ENCODE peak calls at places on chromosomes 7 and 10, in five cellular contexts. One of them, this sample, is unnamed.

GRCh38 chr7:41881313-41882130 is 178.6 kb upstream of the INHBA start:
- DNase-seq in psoas muscle: no peak
- DNase-seq in fibroblast of lung: peak; percentile 39
- DNase-seq in left ventricle myocardium inferior: no peak
- DNase-seq in lung: peak; percentile 70
- DNase-seq in this sample: no peak

GRCh38 chr7:132518102-132518838 is 58.0 kb downstream of the PLXNA4 start:
- DNase-seq in psoas muscle: no peak
- DNase-seq in left ventricle myocardium inferior: no peak
- DNase-seq in lung: no peak
- DNase-seq in fibroblast of lung: no peak
- DNase-seq in this sample: no peak

GRCh38 chr10:96417432-96417831 is 58.6 kb upstream of the OPALIN start:
- DNase-seq in lung: peak; percentile 17
- DNase-seq in psoas muscle: no peak
- DNase-seq in fibroblast of lung: no peak
- DNase-seq in left ventricle myocardium inferior: no peak
- DNase-seq in this sample: no peak

GRCh38 chr7:36600869-36601530 is 123.3 kb downstream of the AOAH start:
- DNase-seq in lung: no peak
- DNase-seq in psoas muscle: no peak
- DNase-seq in fibroblast of lung: peak; percentile 43
- DNase-seq in left ventricle myocardium inferior: no peak
- DNase-seq in this sample: peak; percentile 50

GRCh38 chr10:26367771-26368170 is 70.4 kb upstream of the APBB1IP start:
- DNase-seq in psoas muscle: no peak
- DNase-seq in lung: peak; percentile 32
- DNase-seq in fibroblast of lung: no peak
- DNase-seq in left ventricle myocardium inferior: no peak
- DNase-seq in this sample: peak; percentile 11

GRCh38 chr10:78763651-78764395 is 304.9 kb upstream of the ZMIZ1 start:
- DNase-seq in left ventricle myocardium inferior: peak; percentile 47
- DNase-seq in psoas muscle: no peak
- DNase-seq in lung: no peak
- DNase-seq in fibroblast of lung: peak; percentile 22
- DNase-seq in this sample: no peak

GRCh38 chr10:58555170-58555929 is 42.7 kb downstream of the BICC1 start:
- DNase-seq in fibroblast of lung: no peak
- DNase-seq in psoas muscle: no peak
- DNase-seq in left ventricle myocardium inferior: no peak
- DNase-seq in lung: no peak
- DNase-seq in this sample: no peak

GRCh38 chr10:96367470-96367869 is 8.7 kb upstream of the OPALIN start:
- DNase-seq in psoas muscle: no peak
- DNase-seq in lung: no peak
- DNase-seq in left ventricle myocardium inferior: no peak
- DNase-seq in fibroblast of lung: no peak
- DNase-seq in this sample: no peak

GRCh38 chr10:61974611-61975010 is 73.1 kb downstream of the ARID5B start:
- DNase-seq in fibroblast of lung: peak; percentile 82
- DNase-seq in left ventricle myocardium inferior: peak; percentile 53
- DNase-seq in lung: no peak
- DNase-seq in psoas muscle: peak; percentile 32
- DNase-seq in this sample: peak; percentile 86

GRCh38 chr7:16747095-16747494 is 6.5 kb upstream of the TSPAN13 start:
- DNase-seq in fibroblast of lung: peak; percentile 59
- DNase-seq in left ventricle myocardium inferior: peak; percentile 47
- DNase-seq in psoas muscle: no peak
- DNase-seq in lung: no peak
- DNase-seq in this sample: no peak

GRCh38 chr10:2701802-2702201 is 365.5 kb upstream of the PFKP start:
- DNase-seq in lung: no peak
- DNase-seq in psoas muscle: no peak
- DNase-seq in left ventricle myocardium inferior: no peak
- DNase-seq in fibroblast of lung: no peak
- DNase-seq in this sample: no peak

GRCh38 chr10:9036711-9037204 is 982.3 kb downstream of the GATA3 start:
- DNase-seq in left ventricle myocardium inferior: no peak
- DNase-seq in lung: no peak
- DNase-seq in psoas muscle: no peak
- DNase-seq in fibroblast of lung: no peak
- DNase-seq in this sample: no peak

GRCh38 chr7:90816511-90817142 is 220.5 kb downstream of the CDK14 start:
- DNase-seq in psoas muscle: no peak
- DNase-seq in left ventricle myocardium inferior: no peak
- DNase-seq in lung: no peak
- DNase-seq in fibroblast of lung: peak; percentile 88
- DNase-seq in this sample: peak; percentile 91

GRCh38 chr7:150845471-150845870 is 6.8 kb upstream of the AOC1 start:
- DNase-seq in left ventricle myocardium inferior: peak; percentile 63
- DNase-seq in fibroblast of lung: no peak
- DNase-seq in lung: no peak
- DNase-seq in psoas muscle: peak; percentile 30
- DNase-seq in this sample: no peak

GRCh38 chr7:18119985-18120384 is 92.3 kb upstream of the PRPS1L1 start:
- DNase-seq in fibroblast of lung: peak; percentile 13
- DNase-seq in left ventricle myocardium inferior: no peak
- DNase-seq in psoas muscle: no peak
- DNase-seq in lung: no peak
- DNase-seq in this sample: peak; percentile 21

GRCh38 chr10:18151491-18151890 is 11.3 kb downstream of the CACNB2 start:
- DNase-seq in lung: no peak
- DNase-seq in psoas muscle: no peak
- DNase-seq in left ventricle myocardium inferior: no peak
- DNase-seq in fibroblast of lung: no peak
- DNase-seq in this sample: no peak

GRCh38 chr10:73810735-73811465 is 498 bp downstream of the NDST2 start:
- DNase-seq in psoas muscle: peak; percentile 44
- DNase-seq in lung: peak; percentile 44
- DNase-seq in left ventricle myocardium inferior: peak; percentile 34
- DNase-seq in fibroblast of lung: no peak
- DNase-seq in this sample: peak; percentile 54

GRCh38 chr7:38685851-38686250 is 54.7 kb upstream of the AMPH start:
- DNase-seq in left ventricle myocardium inferior: no peak
- DNase-seq in psoas muscle: no peak
- DNase-seq in fibroblast of lung: no peak
- DNase-seq in lung: no peak
- DNase-seq in this sample: no peak

GRCh38 chr7:148699772-148700629 is 1.3 kb downstream of the CUL1 start:
- DNase-seq in psoas muscle: no peak
- DNase-seq in lung: no peak
- DNase-seq in left ventricle myocardium inferior: no peak
- DNase-seq in fibroblast of lung: peak; percentile 58
- DNase-seq in this sample: peak; percentile 10

GRCh38 chr7:158373761-158374545 is 213.7 kb downstream of the PTPRN2 start:
- DNase-seq in left ventricle myocardium inferior: no peak
- DNase-seq in fibroblast of lung: no peak
- DNase-seq in lung: no peak
- DNase-seq in psoas muscle: no peak
- DNase-seq in this sample: no peak

GRCh38 chr7:107609861-107610260 is 29.8 kb downstream of the BCAP29 start:
- DNase-seq in left ventricle myocardium inferior: no peak
- DNase-seq in fibroblast of lung: no peak
- DNase-seq in psoas muscle: no peak
- DNase-seq in lung: no peak
- DNase-seq in this sample: no peak

GRCh38 chr10:131786756-131787605 is 113.8 kb upstream of the PPP2R2D start:
- DNase-seq in lung: no peak
- DNase-seq in left ventricle myocardium inferior: no peak
- DNase-seq in fibroblast of lung: peak; percentile 35
- DNase-seq in psoas muscle: no peak
- DNase-seq in this sample: peak; percentile 6

GRCh38 chr7:73770002-73770859 is at the start of gene CLDN3:
- DNase-seq in left ventricle myocardium inferior: no peak
- DNase-seq in lung: peak; percentile 87
- DNase-seq in psoas muscle: no peak
- DNase-seq in fibroblast of lung: no peak
- DNase-seq in this sample: peak; percentile 33

GRCh38 chr7:26658698-26659084 is 205.7 kb downstream of the SKAP2 start:
- DNase-seq in lung: no peak
- DNase-seq in fibroblast of lung: no peak
- DNase-seq in psoas muscle: no peak
- DNase-seq in left ventricle myocardium inferior: no peak
- DNase-seq in this sample: no peak

GRCh38 chr10:114821915-114822770 is 563 bp downstream of the FHIP2A start:
- DNase-seq in left ventricle myocardium inferior: peak; percentile 18
- DNase-seq in psoas muscle: peak; percentile 32
- DNase-seq in fibroblast of lung: peak; percentile 37
- DNase-seq in lung: peak; percentile 32
- DNase-seq in this sample: peak; percentile 55

GRCh38 chr10:50295367-50295766 is 44.1 kb upstream of the ASAH2 start:
- DNase-seq in fibroblast of lung: no peak
- DNase-seq in psoas muscle: no peak
- DNase-seq in lung: no peak
- DNase-seq in left ventricle myocardium inferior: no peak
- DNase-seq in this sample: no peak

GRCh38 chr7:130468612-130469011 is 23.3 kb upstream of the MEST start:
- DNase-seq in left ventricle myocardium inferior: no peak
- DNase-seq in psoas muscle: no peak
- DNase-seq in fibroblast of lung: no peak
- DNase-seq in lung: no peak
- DNase-seq in this sample: no peak

GRCh38 chr7:130461256-130461655 is 20.4 kb upstream of the CEP41 start:
- DNase-seq in fibroblast of lung: no peak
- DNase-seq in psoas muscle: no peak
- DNase-seq in lung: no peak
- DNase-seq in left ventricle myocardium inferior: no peak
- DNase-seq in this sample: peak; percentile 14

GRCh38 chr7:130458256-130458655 is 17.4 kb upstream of the CEP41 start:
- DNase-seq in psoas muscle: no peak
- DNase-seq in lung: no peak
- DNase-seq in left ventricle myocardium inferior: no peak
- DNase-seq in fibroblast of lung: no peak
- DNase-seq in this sample: no peak

DNA sequence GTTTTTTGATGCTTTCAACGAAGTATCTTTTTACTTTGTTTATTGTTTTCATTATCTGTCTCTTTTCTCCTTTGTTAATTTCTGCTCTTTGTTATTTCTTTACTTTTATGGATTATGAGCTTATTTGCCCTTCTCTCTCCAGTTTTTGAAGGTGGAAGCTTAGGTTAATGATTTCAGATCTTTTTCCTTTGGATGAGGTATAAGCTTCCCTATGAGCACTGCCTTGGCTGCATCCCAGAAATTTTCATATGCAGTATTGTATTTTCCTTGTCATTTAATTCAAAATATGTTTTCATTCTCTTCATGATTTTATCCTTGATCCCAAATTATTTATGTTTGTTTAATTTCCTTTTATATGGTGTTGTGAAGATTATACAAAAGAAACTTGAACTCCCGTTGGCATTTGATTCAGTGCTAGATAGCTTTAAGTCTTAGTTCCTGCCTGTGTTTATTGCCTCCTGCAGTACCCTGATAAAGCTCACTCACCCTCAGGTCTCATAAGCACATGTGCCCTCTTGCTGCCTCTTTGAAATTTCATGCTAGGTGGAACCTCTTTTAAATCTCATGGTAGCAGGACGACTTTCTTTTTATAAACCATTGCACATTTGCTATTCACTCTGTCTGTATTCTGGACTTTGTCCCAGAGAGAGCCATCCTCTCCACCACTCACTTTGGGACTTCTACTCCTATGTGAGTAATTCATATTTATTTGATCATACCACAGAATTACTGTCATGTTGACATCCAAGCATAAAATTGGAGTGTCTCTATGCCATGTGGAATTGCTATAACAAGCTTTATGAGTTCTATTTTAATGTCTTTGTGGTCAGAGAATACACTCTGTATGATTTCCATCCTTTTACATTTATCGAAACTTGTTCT is 23.0 kb upstream of the CEP41 start:
- DNase-seq in fibroblast of lung: no peak
- DNase-seq in left ventricle myocardium inferior: no peak
- DNase-seq in lung: no peak
- DNase-seq in psoas muscle: no peak
- DNase-seq in this sample: no peak
- TF ChIP-seq CTCF in fibroblast of lung: no peak
- TF ChIP-seq CTCF in left ventricle myocardium inferior: no peak
- TF ChIP-seq CTCF in lung: no peak
- TF ChIP-seq CTCF in psoas muscle: no peak
- TF ChIP-seq CTCF in this sample: no peak

DNA sequence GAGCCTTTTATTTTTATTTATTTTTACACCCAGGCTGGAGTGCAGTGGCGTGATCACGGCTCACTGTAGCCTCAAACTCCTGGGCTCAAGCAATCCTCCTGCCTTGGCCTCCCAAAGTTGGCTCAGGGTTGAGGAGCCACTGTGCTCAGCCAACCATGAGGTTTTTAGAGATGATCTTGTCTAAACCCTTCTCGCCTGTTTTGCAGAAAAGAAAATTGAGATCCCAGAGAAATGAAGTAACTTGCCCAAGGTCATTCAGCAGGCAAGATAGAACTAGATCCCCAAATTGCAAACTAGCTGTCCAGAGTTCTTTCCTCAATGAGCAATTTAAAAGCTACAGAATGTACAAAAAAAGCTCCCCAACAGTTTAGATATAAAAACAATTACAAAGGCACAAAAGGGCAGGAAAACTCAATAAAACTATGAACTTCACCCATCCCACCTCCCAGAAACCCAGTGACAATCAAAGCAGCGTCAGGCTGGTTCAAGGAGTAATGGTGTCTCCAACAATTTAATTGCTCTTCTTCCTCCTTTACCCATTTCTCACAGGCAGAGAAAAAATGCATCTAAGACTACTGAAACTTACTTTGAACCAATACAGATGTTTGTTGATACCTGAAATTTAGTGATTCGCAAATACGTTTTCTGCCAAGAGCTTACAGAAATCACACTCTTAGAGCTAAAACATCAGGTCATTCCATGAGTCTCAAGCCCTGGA is 762 bp downstream of the MYOF start:
- DNase-seq in psoas muscle: no peak
- DNase-seq in left ventricle myocardium inferior: no peak
- DNase-seq in lung: no peak
- DNase-seq in fibroblast of lung: peak; percentile 42
- DNase-seq in this sample: no peak
- H3K4me3 ChIP-seq in psoas muscle: peak overlapping the region; percentile 67
- H3K4me3 ChIP-seq in left ventricle myocardium inferior: peak overlapping the region; percentile 79
- H3K4me3 ChIP-seq in lung: peak overlapping the region; percentile 40
- H3K4me3 ChIP-seq in fibroblast of lung: peak overlapping the region; percentile 99
- H3K4me3 ChIP-seq in this sample: peak overlapping the region; percentile 91

GRCh38 chr7:76291346-76292205 is 10.9 kb upstream of the HSPB1 start:
- DNase-seq in fibroblast of lung: peak; percentile 94
- DNase-seq in lung: peak; percentile 95
- DNase-seq in left ventricle myocardium inferior: peak; percentile 91
- DNase-seq in psoas muscle: peak; percentile 93
- DNase-seq in this sample: peak; percentile 96
- TF ChIP-seq CTCF in fibroblast of lung: peak; percentile 93
- TF ChIP-seq CTCF in lung: peak; percentile 98
- TF ChIP-seq CTCF in left ventricle myocardium inferior: peak; percentile 97
- TF ChIP-seq CTCF in psoas muscle: peak; percentile 99
- TF ChIP-seq CTCF in this sample: peak; percentile 90

DNA sequence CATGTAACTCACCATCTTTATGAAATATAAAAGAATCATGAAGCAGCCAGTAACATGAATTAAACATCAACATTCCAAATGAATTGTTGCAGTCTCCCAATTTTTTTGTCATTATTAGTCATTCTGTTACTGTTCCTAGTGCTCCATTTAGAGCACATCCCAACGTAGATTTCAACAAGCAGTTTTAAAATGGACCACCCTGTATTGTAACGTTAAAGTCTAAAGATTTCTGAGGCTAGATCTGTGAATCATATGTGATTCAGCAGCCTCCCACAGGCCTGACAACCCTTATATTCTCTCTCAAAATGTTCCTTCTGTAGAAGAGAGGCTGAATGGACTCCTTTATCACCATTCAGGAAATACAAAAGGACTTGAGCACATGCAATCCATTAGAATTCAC is 81.4 kb downstream of the CACNA2D1 start:
- DNase-seq in lung: no peak
- DNase-seq in left ventricle myocardium inferior: no peak
- DNase-seq in fibroblast of lung: peak; percentile 44
- DNase-seq in psoas muscle: no peak
- DNase-seq in this sample: peak; percentile 66
- H3K4me3 ChIP-seq in lung: no peak overlapping the region
- H3K4me3 ChIP-seq in left ventricle myocardium inferior: no peak overlapping the region
- H3K4me3 ChIP-seq in fibroblast of lung: no peak overlapping the region
- H3K4me3 ChIP-seq in psoas muscle: no peak overlapping the region
- H3K4me3 ChIP-seq in this sample: no peak overlapping the region

This sample was measured in foreskin fibroblast.